ENCODE peak calls at places on chromosome 5, in five cellular contexts. K is SW 1271, S is brain microvascular endothelial cell, X is iris pigment epithelial cell, R is Kasumi-1. M is an unnamed sample.

GRCh38 chr5:167786871-167787568 is 504.4 kb upstream of the WWC1 start:
- DNase-seq in K (no peak), S (no peak), X (no peak), R (no peak), M (no peak)

GRCh38 chr5:149615976-149616375 is 34.7 kb downstream of the ARHGEF37 start:
- DNase-seq in K (no peak), S (no peak), X (no peak), R (no peak), M (no peak)

GRCh38 chr5:134082264-134082992 is 32.1 kb upstream of the TCF7 start:
- DNase-seq in K (no peak), S (no peak), X (no peak), R (no peak), M (no peak)

GRCh38 chr5:73218552-73219171 is 45.7 kb downstream of the TMEM174 start:
- DNase-seq in K (peak; percentile 78), S (peak; percentile 48), X (peak; percentile 57), R (peak; percentile 23), M (no peak)

GRCh38 chr5:143713331-143714032 is 98.5 kb upstream of the HMHB1 start:
- DNase-seq in K (no peak), S (no peak), X (peak; percentile 83), R (no peak), M (no peak)

GRCh38 chr5:135308245-135308644 is 90.8 kb downstream of the MACROH2A1 start:
- DNase-seq in K (no peak), S (peak; percentile 20), X (peak; percentile 61), R (no peak), M (no peak)

GRCh38 chr5:169567079-169567478 is 16.5 kb upstream of the SPDL1 start:
- DNase-seq in K (no peak), S (no peak), X (peak; percentile 18), R (peak; percentile 26), M (no peak)

GRCh38 chr5:17089690-17090089 is 127.7 kb upstream of the BASP1 start:
- DNase-seq in K (no peak), S (peak; percentile 28), X (no peak), R (no peak), M (no peak)

GRCh38 chr5:27463446-27464149 is 425.2 kb upstream of the CDH9 start:
- DNase-seq in K (no peak), S (no peak), X (no peak), R (no peak), M (no peak)

GRCh38 chr5:68708842-68709170 is 385.0 kb upstream of the SLC30A5 start:
- DNase-seq in K (no peak), S (no peak), X (no peak), R (no peak), M (no peak)

M was measured in germinal center.